ENCODE peak calls at places on chromosomes 3 and 15, in nine cellular contexts. D, C, W, A, S, U, J, R and X are unnamed samples. For H3K9me3 and H3K27me3, the result is how much of the 10 kb centered on the place peaks cover.

GRCh38 chr3:48409291-48410201 is 20.3 kb downstream of the PLXNB1 start:
- DNase-seq in J (peak), U (no peak), R (no peak), A (peak), C (no peak), W (no peak), D (peak), S (peak), X (no peak)

GRCh38 chr3:120093119-120093922 is 926 bp downstream of the GSK3B start:
- DNase-seq in A (no peak), S (no peak), J (peak), C (peak), R (peak), U (no peak), W (no peak), D (no peak), X (peak)

GRCh38 chr15:74793135-74794028 is 11.5 kb downstream of the CSK start:
- DNase-seq in A (no peak), W (peak), J (peak), U (no peak), S (no peak), D (no peak), C (no peak), R (peak), X (peak)

GRCh38 chr3:177904661-177905060 is 631.6 kb upstream of the KCNMB2 start:
- DNase-seq in S (no peak), W (no peak), D (no peak), C (no peak), U (no peak), R (peak), J (no peak), A (no peak), X (peak)

GRCh38 chr15:32646304-32646703 is 4.8 kb downstream of the SCG5 start:
- DNase-seq in J (peak), C (no peak), U (no peak), R (no peak), W (no peak), S (no peak), A (no peak), D (no peak), X (no peak)

GRCh38 chr15:51071609-51072008 is 23.1 kb downstream of the TNFAIP8L3 start:
- DNase-seq in S (no peak), C (no peak), R (no peak), W (no peak), A (no peak), D (no peak), J (no peak), U (no peak), X (no peak)

GRCh38 chr3:197501879-197502620 is 53.7 kb downstream of the BDH1 start:
- DNase-seq in J (peak), D (no peak), A (no peak), R (peak), C (no peak), S (peak), U (no peak), W (no peak), X (peak)

GRCh38 chr3:100256724-100257123 is 4.1 kb upstream of the TBC1D23 start:
- DNase-seq in C (no peak), W (no peak), J (no peak), D (no peak), A (no peak), S (no peak), U (no peak), R (peak), X (no peak)

GRCh38 chr15:25795712-25796111 is 67.4 kb downstream of the ATP10A start:
- DNase-seq in J (no peak), S (no peak), W (no peak), R (no peak), U (no peak), A (no peak), D (no peak), C (no peak), X (no peak)

GRCh38 chr3:114878119-114878839 is 268.8 kb downstream of the ZBTB20 start:
- DNase-seq in D (no peak), R (peak), U (no peak), J (peak), W (no peak), S (no peak), C (no peak), A (no peak), X (no peak)

GRCh38 chr15:70318996-70319465 is 221.3 kb upstream of the TLE3 start:
- DNase-seq in R (peak), C (no peak), U (no peak), D (peak), A (no peak), W (no peak), S (no peak), J (peak), X (peak)

GRCh38 chr15:92655178-92655995 is at the start of gene FAM174B:
- DNase-seq in W (no peak), D (peak), J (peak), C (peak), R (peak), A (peak), U (no peak), S (peak), X (peak)

GRCh38 chr3:105466495-105467080 is 99.9 kb downstream of the ALCAM start:
- DNase-seq in J (no peak), C (no peak), S (no peak), U (no peak), W (no peak), A (no peak), D (no peak), R (no peak), X (no peak)

GRCh38 chr3:98823791-98824190 is 60.7 kb downstream of the ST3GAL6 start:
- DNase-seq in R (no peak), D (no peak), J (no peak), A (no peak), U (no peak), S (no peak), C (no peak), W (no peak), X (no peak)

GRCh38 chr3:125310623-125311076 is 64.5 kb downstream of the ZNF148 start:
- DNase-seq in S (no peak), A (no peak), C (no peak), J (no peak), D (no peak), W (peak), U (no peak), R (no peak), X (peak)

GRCh38 chr3:136749106-136749505 is 3.1 kb downstream of the STAG1 start:
- DNase-seq in W (no peak), R (no peak), U (no peak), A (no peak), D (no peak), C (no peak), J (no peak), S (no peak), X (no peak)

GRCh38 chr3:152019516-152019915 is 146.1 kb downstream of the SUCNR1 start:
- DNase-seq in U (no peak), R (no peak), S (no peak), A (no peak), J (no peak), C (no peak), D (no peak), W (no peak), X (no peak)

GRCh38 chr3:194730369-194730768 is 44.7 kb downstream of the FAM43A start:
- DNase-seq in R (no peak), D (no peak), C (no peak), U (no peak), J (peak), S (peak), A (no peak), W (no peak), X (no peak)

GRCh38 chr3:108394563-108394962 is 98.2 kb downstream of the HHLA2 start:
- DNase-seq in C (no peak), J (no peak), D (no peak), W (no peak), R (no peak), U (no peak), S (no peak), A (no peak), X (no peak)

GRCh38 chr3:188671941-188672340 is 499.8 kb upstream of the TPRG1 start:
- DNase-seq in S (no peak), R (no peak), J (no peak), U (no peak), A (no peak), W (no peak), D (no peak), C (no peak), X (no peak)

GRCh38 chr3:54206874-54207273 is 84.5 kb downstream of the CACNA2D3 start:
- DNase-seq in D (no peak), S (no peak), W (no peak), C (no peak), U (no peak), R (no peak), J (no peak), A (no peak), X (no peak)

GRCh38 chr3:64743166-64743565 is 55.4 kb upstream of the ADAMTS9 start:
- DNase-seq in J (peak), W (no peak), R (peak), A (no peak), C (no peak), D (no peak), U (no peak), S (no peak), X (no peak)

GRCh38 chr3:148074916-148075315 is 622.8 kb upstream of the AGTR1 start:
- DNase-seq in U (no peak), R (no peak), A (no peak), C (no peak), S (no peak), W (no peak), D (no peak), J (no peak), X (no peak)

GRCh38 chr15:31060429-31061140 is 40.9 kb downstream of the TRPM1 start:
- DNase-seq in W (no peak), A (no peak), U (no peak), C (no peak), R (no peak), S (peak), J (no peak), D (no peak), X (no peak)

GRCh38 chr15:50390549-50391264 is 33.5 kb upstream of the USP8 start:
- DNase-seq in R (no peak), W (no peak), J (no peak), A (no peak), D (no peak), C (no peak), U (no peak), S (no peak), X (no peak)

GRCh38 chr3:149150436-149150835 is 21.0 kb downstream of the HPS3 start:
- DNase-seq in C (no peak), J (no peak), R (no peak), D (no peak), U (no peak), A (no peak), S (no peak), W (no peak), X (no peak)

GRCh38 chr3:39150170-39150802 is 3.1 kb downstream of the CSRNP1 start:
- DNase-seq in D (no peak), C (no peak), J (no peak), R (peak), A (no peak), S (no peak), U (no peak), W (no peak), X (no peak)

GRCh38 chr15:74489518-74490338 is 28.8 kb upstream of the UBL7 start:
- DNase-seq in J (peak), A (peak), S (peak), R (peak), C (peak), D (peak), U (peak), W (peak), X (peak)

GRCh38 chr3:74844428-74844827 is 230.0 kb upstream of the CNTN3 start:
- DNase-seq in R (no peak), W (no peak), S (no peak), D (no peak), A (no peak), U (no peak), J (no peak), C (no peak), X (no peak)

GRCh38 chr3:103440539-103441113 is 1005.8 kb downstream of the ZPLD1 start:
- DNase-seq in A (no peak), C (no peak), U (no peak), W (no peak), R (no peak), S (no peak), D (no peak), J (no peak), X (no peak)

GRCh38 chr3:169551646-169552045 is 111.9 kb downstream of the MECOM start:
- DNase-seq in D (no peak), R (no peak), J (no peak), W (no peak), S (no peak), C (no peak), A (no peak), U (no peak), X (no peak)

GRCh38 chr3:151351216-151351615 is 21.9 kb upstream of the P2RY13 start:
- DNase-seq in D (no peak), R (no peak), U (no peak), W (no peak), C (no peak), A (no peak), J (no peak), S (no peak), X (no peak)

GRCh38 chr3:2653706-2654105 is 456.5 kb downstream of the IL5RA start:
- DNase-seq in W (no peak), C (no peak), J (no peak), A (no peak), U (no peak), R (no peak), D (no peak), S (no peak), X (no peak)

GRCh38 chr3:69306239-69307185 is 79.4 kb downstream of the FRMD4B start:
- DNase-seq in A (peak), R (peak), D (peak), U (peak), J (peak), C (peak), W (no peak), S (peak), X (peak)

GRCh38 chr3:31488475-31489017 is 44.2 kb upstream of the STT3B start:
- DNase-seq in U (no peak), W (no peak), D (no peak), C (no peak), A (no peak), J (no peak), R (no peak), S (no peak), X (no peak)

GRCh38 chr3:131903988-131904415 is 130.8 kb downstream of the CPNE4 start:
- DNase-seq in J (no peak), U (no peak), C (no peak), S (no peak), A (no peak), D (no peak), W (no peak), R (peak), X (peak)

GRCh38 chr3:70519913-70520659 is 207.6 kb upstream of the MDFIC2 start:
- DNase-seq in C (no peak), D (no peak), W (no peak), S (no peak), R (peak), U (no peak), A (no peak), J (no peak), X (no peak)

GRCh38 chr3:196344663-196345062 is 6.5 kb upstream of the TM4SF19 start:
- DNase-seq in W (no peak), U (no peak), S (no peak), R (no peak), D (no peak), J (no peak), C (no peak), A (no peak), X (no peak)

GRCh38 chr15:81880314-81880713 is 165.5 kb downstream of the MEX3B start:
- DNase-seq in S (no peak), W (no peak), A (no peak), D (no peak), J (no peak), R (no peak), C (no peak), U (no peak), X (no peak)

DNA sequence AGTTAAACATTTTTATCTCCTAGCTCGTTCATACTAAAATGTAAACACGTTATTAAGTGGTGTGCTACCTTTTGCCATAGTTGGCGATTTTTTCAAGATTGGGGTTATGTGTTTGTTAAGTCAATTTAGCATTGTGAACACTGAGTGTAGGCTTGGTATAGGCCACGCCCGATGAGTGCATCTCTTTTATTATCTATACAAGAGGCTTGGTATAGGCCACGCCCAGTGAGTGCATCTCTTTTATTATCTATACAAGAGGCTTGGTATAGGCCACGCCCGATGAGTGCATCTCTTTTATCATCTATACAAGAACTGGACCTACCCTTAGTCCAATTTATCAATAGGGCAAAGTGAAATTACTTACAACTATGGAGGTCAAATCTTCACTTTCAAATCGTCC is 70.4 kb downstream of the NIPA2 start:
- DNase-seq in A (no peak), C (no peak), R (no peak), D (no peak), S (no peak), U (no peak), W (no peak), J (no peak), X (no peak)
- H3K9me3 ChIP-seq in A (under half), C (under half), R (under half), D (under half), S (under half), U (under half), W (under half), J (under half), X (under half)

GRCh38 chr15:40438712-40439111 is 2.0 kb upstream of the BAHD1 start:
- DNase-seq in A (no peak), W (no peak), R (no peak), J (no peak), D (peak), C (no peak), U (no peak), S (peak), X (no peak)
- H3K4me3 ChIP-seq in A (no peak), W (no peak), R (no peak), J (no peak), D (no peak), C (no peak), U (no peak), S (no peak), X (no peak)

DNA sequence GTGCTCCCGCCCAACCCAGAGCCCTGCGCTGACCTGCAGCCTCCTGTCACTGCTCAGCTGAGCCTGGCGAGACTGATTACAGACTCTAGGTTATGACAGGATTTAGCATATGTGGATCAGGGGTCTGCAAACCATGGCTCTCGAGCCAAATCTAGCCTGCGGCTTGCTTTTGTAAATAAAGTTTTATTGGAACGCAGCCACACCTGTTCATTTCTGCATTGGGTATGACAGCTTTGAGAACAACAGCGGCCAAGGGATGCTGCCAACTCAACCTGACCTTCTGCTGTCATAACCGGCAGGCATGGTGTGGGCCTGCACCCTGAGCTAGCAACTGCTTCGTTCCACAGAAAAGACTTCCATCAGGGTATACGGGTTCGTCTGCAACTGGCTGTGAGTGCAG is 50.5 kb upstream of the IQSEC1 start:
- DNase-seq in A (no peak), D (no peak), W (no peak), S (no peak), J (no peak), C (no peak), U (no peak), R (no peak), X (no peak)
- H3K27me3 ChIP-seq in A (under half), D (under half), W (under half), S (under half), J (under half), C (under half), U (under half), R (under half), X (under half)

GRCh38 chr15:90571063-90571541 is 41.4 kb downstream of the CRTC3 start:
- DNase-seq in W (no peak), R (no peak), C (peak), U (no peak), D (peak), S (no peak), J (no peak), A (peak), X (peak)
- H3K9me3 ChIP-seq in W (under half), R (under half), C (under half), U (under half), D (under half), S (under half), J (under half), A (under half), X (under half)

DNA sequence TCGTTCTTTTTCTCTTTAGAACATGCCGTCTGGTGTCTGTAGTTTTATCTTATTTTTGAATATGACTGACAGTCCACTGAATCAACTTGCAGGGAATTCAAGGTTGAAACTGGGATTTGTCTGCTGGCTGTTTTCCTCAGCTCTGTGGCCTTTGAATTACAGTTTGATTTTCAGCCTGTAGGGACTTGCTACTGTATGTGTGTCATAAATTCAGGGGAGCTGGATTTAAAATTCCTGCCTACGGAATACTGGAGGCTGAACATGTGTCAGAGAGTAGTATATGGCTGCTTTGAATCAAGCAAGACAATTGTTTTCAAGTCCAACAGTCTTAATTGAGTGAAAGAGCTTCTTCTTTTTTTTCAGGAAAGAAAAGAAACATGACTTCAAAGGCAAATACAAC is 33.9 kb downstream of the RARB start:
- DNase-seq in C (no peak), W (no peak), R (no peak), S (no peak), J (no peak), U (no peak), D (no peak), A (no peak), X (no peak)
- H3K4me3 ChIP-seq in C (no peak), W (no peak), R (no peak), S (no peak), J (no peak), U (no peak), D (no peak), A (no peak), X (no peak)

GRCh38 chr3:138935864-138936762 is 10.8 kb downstream of the FOXL2 start:
- DNase-seq in A (peak), J (peak), U (no peak), C (peak), R (peak), W (peak), S (peak), D (peak), X (peak)

GRCh38 chr3:138935505-138935863 is 11.5 kb downstream of the FOXL2 start:
- DNase-seq in C (no peak), J (no peak), U (no peak), R (no peak), D (no peak), W (no peak), S (no peak), A (no peak), X (no peak)

GRCh38 chr3:138933068-138933668 is 13.8 kb downstream of the FOXL2 start:
- DNase-seq in U (no peak), R (no peak), A (no peak), W (no peak), J (no peak), D (no peak), S (no peak), C (no peak), X (no peak)

GRCh38 chr3:138936763-138937689 is 9.9 kb downstream of the FOXL2 start:
- DNase-seq in W (no peak), R (no peak), C (no peak), J (no peak), D (peak), A (no peak), U (no peak), S (peak), X (no peak)

GRCh38 chr3:138933981-138934691 is 12.8 kb downstream of the FOXL2 start:
- DNase-seq in C (no peak), J (no peak), U (no peak), R (no peak), W (no peak), D (no peak), A (no peak), S (no peak), X (no peak)
- H3K27me3 ChIP-seq in C (under half), J (under half), U (under half), R (half or more), W (under half), D (under half), A (half or more), S (under half), X (under half)

GRCh38 chr3:20450611-20451010 is 264.6 kb upstream of the SGO1 start:
- DNase-seq in R (no peak), U (no peak), W (no peak), J (no peak), S (no peak), D (no peak), A (no peak), C (no peak), X (no peak)
- H3K9me3 ChIP-seq in R (under half), U (under half), W (under half), J (under half), S (under half), D (under half), A (under half), C (under half), X (under half)